ENCODE peak calls at places on chromosomes 13 and 19, in six cellular contexts. P, S, H, Q, X and Y are unnamed samples.

GRCh38 chr19:28841531-28841930 is 371.4 kb downstream of the UQCRFS1 start:
- DNase-seq in P (no peak), H (no peak), Q (no peak), X (no peak), S (no peak), Y (no peak)

GRCh38 chr19:16018106-16018755 is 58.1 kb upstream of the TPM4 start:
- DNase-seq in S (no peak), Q (no peak), H (no peak), P (no peak), X (no peak), Y (no peak)

GRCh38 chr13:47330031-47330430 is 433.2 kb upstream of the HTR2A start:
- DNase-seq in Q (no peak), S (no peak), X (no peak), H (no peak), P (no peak), Y (no peak)

GRCh38 chr19:30719991-30720329 is 347.8 kb downstream of the ZNF536 start:
- DNase-seq in P (no peak), S (no peak), Q (no peak), X (no peak), H (no peak), Y (no peak)

GRCh38 chr13:32471187-32471922 is 43.4 kb upstream of the N4BP2L1 start:
- DNase-seq in H (no peak), P (no peak), Q (no peak), S (peak), X (peak), Y (no peak)

GRCh38 chr19:16233081-16233776 is 35.5 kb downstream of the AP1M1 start:
- DNase-seq in H (no peak), Q (no peak), X (no peak), P (no peak), S (no peak), Y (no peak)

GRCh38 chr13:107842562-107843180 is 372.7 kb downstream of the LIG4 start:
- DNase-seq in P (no peak), X (peak), S (no peak), H (no peak), Q (no peak), Y (no peak)

GRCh38 chr13:77810430-77810829 is 108.2 kb downstream of the EDNRB start:
- DNase-seq in S (no peak), Q (no peak), X (peak), P (no peak), H (peak), Y (no peak)

GRCh38 chr13:94303644-94304174 is 175.8 kb downstream of the DCT start:
- DNase-seq in S (no peak), P (no peak), H (no peak), Q (no peak), X (no peak), Y (no peak)

GRCh38 chr13:112333756-112334543 is 42.2 kb upstream of the SPACA7 start:
- DNase-seq in Q (no peak), P (no peak), H (no peak), X (no peak), S (no peak), Y (no peak)

GRCh38 chr13:41577437-41577836 is 120.1 kb downstream of the RGCC start:
- DNase-seq in Q (no peak), H (no peak), S (no peak), X (peak), P (peak), Y (no peak)

GRCh38 chr19:49739933-49740332 is 23.2 kb downstream of the TSKS start:
- DNase-seq in S (no peak), P (no peak), Q (no peak), X (no peak), H (no peak), Y (no peak)

GRCh38 chr19:36215276-36216171 is 618 bp downstream of the ZNF146 start:
- DNase-seq in X (peak), S (peak), P (no peak), H (no peak), Q (peak), Y (no peak)

GRCh38 chr13:50798923-50799322 is 44.6 kb downstream of the DLEU7 start:
- DNase-seq in H (no peak), P (no peak), S (no peak), X (peak), Q (no peak), Y (no peak)

GRCh38 chr13:44853641-44854040 is 135.6 kb downstream of the NUFIP1 start:
- DNase-seq in Q (peak), S (no peak), X (no peak), H (no peak), P (peak), Y (no peak)

GRCh38 chr19:13794388-13794751 is 873 bp upstream of the ZSWIM4 start:
- DNase-seq in Q (peak), H (no peak), P (peak), X (peak), S (no peak), Y (no peak)

GRCh38 chr13:73284475-73284874 is 225.7 kb downstream of the KLF5 start:
- DNase-seq in X (no peak), S (no peak), P (no peak), Q (no peak), H (no peak), Y (no peak)

GRCh38 chr19:29010276-29010675 is 202.7 kb downstream of the UQCRFS1 start:
- DNase-seq in H (no peak), X (no peak), S (no peak), Q (no peak), P (no peak), Y (no peak)

GRCh38 chr19:7928741-7929701 is 3.1 kb upstream of the CTXN1 start:
- DNase-seq in Q (no peak), H (peak), S (peak), P (no peak), X (peak), Y (peak)

GRCh38 chr19:47511681-47512080 is 3.2 kb downstream of the NAPA start:
- DNase-seq in H (no peak), X (peak), P (no peak), Q (no peak), S (no peak), Y (no peak)

GRCh38 chr13:22049384-22049783 is 378.5 kb downstream of the FGF9 start:
- DNase-seq in H (no peak), X (no peak), P (no peak), Q (no peak), S (no peak), Y (no peak)

GRCh38 chr13:112455476-112456059 is 79.4 kb downstream of the SPACA7 start:
- DNase-seq in S (no peak), H (no peak), P (peak), X (no peak), Q (no peak), Y (no peak)

GRCh38 chr19:48565090-48565489 is 13.1 kb downstream of the SULT2B1 start:
- DNase-seq in X (no peak), Q (no peak), S (no peak), H (no peak), P (no peak), Y (no peak)

GRCh38 chr19:35142531-35143230 is 374 bp upstream of the FXYD7 start:
- DNase-seq in S (peak), X (no peak), P (no peak), H (peak), Q (peak), Y (peak)

GRCh38 chr13:99104396-99104795 is 96.3 kb upstream of the UBAC2 start:
- DNase-seq in X (no peak), H (no peak), S (no peak), P (no peak), Q (no peak), Y (no peak)
- TF ChIP-seq CTCF in X (no peak), H (no peak), S (no peak), P (no peak), Q (no peak), Y (no peak)

DNA sequence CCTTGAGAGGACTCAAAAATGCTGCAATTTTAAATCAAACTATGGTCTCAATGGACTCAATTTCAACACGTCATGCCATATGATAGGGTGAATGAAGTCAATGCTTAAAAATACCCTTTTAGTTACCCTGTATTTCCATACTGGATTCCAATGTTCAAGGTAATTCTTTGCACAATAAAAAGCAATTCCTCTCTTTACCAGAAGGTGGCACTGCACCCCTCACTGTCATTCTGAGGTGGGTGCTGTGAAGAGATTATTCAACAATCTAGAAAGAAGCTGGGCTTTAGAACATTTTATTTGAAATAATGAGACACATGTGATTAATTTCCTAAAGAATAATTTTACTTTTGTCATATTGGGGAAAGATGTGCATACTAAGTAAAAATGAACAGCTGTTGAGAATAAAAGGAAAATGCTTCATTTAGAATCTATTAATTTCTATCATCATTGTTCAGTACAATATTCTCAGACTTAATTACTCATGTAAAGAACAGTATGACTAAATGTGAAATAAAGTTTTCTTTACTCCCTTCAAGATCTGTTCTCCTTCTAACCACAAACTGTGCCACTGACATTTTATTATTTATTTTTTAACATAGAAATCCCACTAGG is 789.1 kb downstream of the GPC5 start:
- DNase-seq in H (peak), Q (no peak), X (peak), S (peak), P (no peak), Y (no peak)
- TF ChIP-seq CTCF in H (peak), Q (peak), X (peak), S (peak), P (peak), Y (peak)

DNA sequence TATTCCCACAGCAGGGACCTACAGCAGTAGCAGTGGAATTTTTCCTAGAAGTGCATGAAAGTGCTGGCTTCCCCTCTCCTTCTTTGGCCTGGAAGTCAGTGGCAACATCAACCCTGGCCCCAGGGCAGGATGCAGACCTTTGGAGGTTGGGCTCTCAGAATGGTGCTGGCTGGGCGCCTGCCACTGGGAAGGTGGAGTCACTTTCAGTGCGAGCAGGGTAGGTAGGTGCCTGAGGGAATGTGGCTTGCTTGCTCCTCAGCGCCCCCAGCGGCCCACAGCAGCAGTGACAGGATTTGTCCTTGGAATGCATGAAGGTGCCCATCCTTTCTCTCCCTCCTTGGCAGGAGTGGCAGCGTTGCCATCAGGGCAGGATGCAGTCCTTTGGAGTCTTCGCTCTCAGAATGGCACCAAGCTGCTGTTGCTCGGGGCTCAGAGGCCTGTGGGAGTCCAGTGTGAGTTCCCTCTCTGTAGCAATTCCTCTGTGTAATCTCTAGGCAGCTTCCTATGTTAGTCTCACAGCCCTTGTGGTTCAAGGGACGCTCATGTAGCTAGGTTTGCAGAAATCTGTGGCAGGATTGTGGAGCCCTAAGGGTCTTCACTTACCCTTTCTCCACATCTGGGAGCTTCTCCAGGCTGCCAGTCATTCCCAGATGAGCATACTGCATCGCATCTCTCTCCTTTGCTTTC is 354.4 kb upstream of the DACH1 start:
- DNase-seq in H (no peak), S (peak), Q (peak), P (no peak), X (no peak), Y (no peak)
- TF ChIP-seq CTCF in H (peak), S (peak), Q (peak), P (no peak), X (peak), Y (no peak)

GRCh38 chr13:46149272-46150133 is 32.5 kb downstream of the LCP1 start:
- DNase-seq in S (no peak), P (no peak), Q (no peak), X (peak), H (no peak), Y (no peak)
- TF ChIP-seq CTCF in S (no peak), P (no peak), Q (no peak), X (no peak), H (no peak), Y (no peak)

DNA sequence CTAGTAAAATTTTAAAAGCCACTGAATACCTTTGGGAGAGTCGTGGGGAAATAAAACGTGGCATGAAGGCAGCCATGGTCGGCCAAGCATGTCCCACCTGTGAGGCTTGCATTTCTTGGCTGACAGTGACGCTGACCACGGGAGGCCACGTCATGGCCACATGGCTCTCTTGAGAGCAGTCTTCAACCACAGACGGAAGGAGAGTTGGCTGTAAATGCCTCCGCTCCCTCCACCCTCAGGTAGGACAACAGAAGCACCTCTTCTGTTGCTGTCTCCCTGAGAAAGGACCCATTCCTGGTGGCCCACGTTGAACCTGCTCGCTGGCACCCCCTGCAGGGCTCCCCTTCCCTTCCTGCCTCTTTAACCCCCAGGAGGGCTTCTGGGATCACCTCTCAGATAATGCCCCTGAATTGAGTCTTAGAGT is 10.6 kb upstream of the LRRC25 start:
- DNase-seq in H (peak), P (no peak), X (no peak), Q (peak), S (peak), Y (peak)
- TF ChIP-seq CTCF in H (peak), P (no peak), X (peak), Q (peak), S (peak), Y (no peak)